ENCODE peak calls at places on chromosomes 5 and 9, in eight cellular contexts. J is AG04450, O is GM20000, L is AG09319, G is GM23338, M is uterus, H is endothelial cell, R is HCT116. Z is an unnamed sample.

GRCh38 chr9:100554935-100555401 is 22.9 kb upstream of the CAVIN4 start:
- DNase-seq in G (no peak), O (no peak), M (no peak), H (no peak), R (no peak), L (no peak), J (peak), Z (no peak)

GRCh38 chr5:141850183-141850768 is 27.9 kb downstream of the PCDH1 start:
- DNase-seq in M (peak), J (no peak), H (no peak), O (peak), R (no peak), G (no peak), L (no peak), Z (peak)

GRCh38 chr5:90878549-90879196 is 320.1 kb downstream of the ADGRV1 start:
- DNase-seq in H (no peak), G (no peak), R (no peak), L (no peak), M (no peak), J (no peak), O (no peak), Z (no peak)

GRCh38 chr9:115614931-115615401 is 497.0 kb upstream of the TNC start:
- DNase-seq in H (no peak), L (no peak), R (no peak), G (no peak), J (no peak), O (no peak), M (no peak), Z (no peak)

GRCh38 chr5:434443-435146 is 8.4 kb upstream of the EXOC3 start:
- DNase-seq in L (no peak), O (no peak), R (no peak), M (no peak), G (no peak), J (no peak), H (no peak), Z (no peak)

GRCh38 chr9:116599342-116599884 is 87.7 kb upstream of the TRIM32 start:
- DNase-seq in L (no peak), H (no peak), J (no peak), O (no peak), M (no peak), R (no peak), G (no peak), Z (no peak)

GRCh38 chr9:91775011-91775707 is 174.9 kb downstream of the ROR2 start:
- DNase-seq in H (peak), M (peak), G (peak), L (no peak), O (peak), J (peak), R (peak), Z (peak)

GRCh38 chr9:136623849-136624183 is 38.9 kb upstream of the EGFL7 start:
- DNase-seq in O (no peak), L (no peak), R (no peak), J (no peak), M (no peak), H (no peak), G (no peak), Z (no peak)

GRCh38 chr9:1869843-1870242 is 145.3 kb upstream of the SMARCA2 start:
- DNase-seq in R (peak), G (peak), J (no peak), L (no peak), O (peak), H (peak), M (no peak), Z (peak)

GRCh38 chr5:117299940-117300339 is 725.3 kb upstream of the SEMA6A start:
- DNase-seq in R (no peak), J (no peak), H (no peak), O (no peak), L (no peak), G (no peak), M (no peak), Z (no peak)

GRCh38 chr5:82046268-82046621 is 74.4 kb downstream of the ATG10 start:
- DNase-seq in H (no peak), O (no peak), M (no peak), R (no peak), G (no peak), J (no peak), L (no peak), Z (no peak)

GRCh38 chr5:106014262-106014661 is 1656.5 kb downstream of the EFNA5 start:
- DNase-seq in H (no peak), O (no peak), G (no peak), L (no peak), M (no peak), J (no peak), R (no peak), Z (no peak)

GRCh38 chr5:129902806-129903205 is 1.5 kb upstream of the CHSY3 start:
- DNase-seq in J (no peak), M (peak), O (no peak), H (no peak), R (no peak), L (no peak), G (no peak), Z (no peak)

GRCh38 chr9:96219615-96220257 is 82.2 kb downstream of the HSD17B3 start:
- DNase-seq in R (no peak), M (peak), J (no peak), H (peak), O (peak), G (peak), L (no peak), Z (no peak)

GRCh38 chr9:13377286-13377925 is 97.9 kb upstream of the MPDZ start:
- DNase-seq in H (no peak), O (no peak), M (no peak), L (no peak), G (no peak), R (no peak), J (no peak), Z (no peak)

GRCh38 chr9:109903515-109904138 is 123.6 kb downstream of the PALM2AKAP2 start:
- DNase-seq in G (peak), M (peak), L (peak), R (peak), J (no peak), O (peak), H (peak), Z (peak)

GRCh38 chr5:151157426-151158286 is at the start of gene ANXA6:
- DNase-seq in O (peak), H (peak), G (peak), R (peak), J (peak), L (no peak), M (peak), Z (peak)

GRCh38 chr9:37902131-37902530 is 1.8 kb downstream of the SLC25A51 start:
- DNase-seq in O (no peak), H (no peak), M (no peak), G (no peak), J (no peak), R (no peak), L (no peak), Z (no peak)

GRCh38 chr5:173923236-173924104 is 35.3 kb downstream of the CPEB4 start:
- DNase-seq in M (no peak), G (peak), L (no peak), J (no peak), O (no peak), R (no peak), H (no peak), Z (no peak)

GRCh38 chr5:132044207-132044606 is 16.2 kb upstream of the IL3 start:
- DNase-seq in O (no peak), J (no peak), M (no peak), G (no peak), L (no peak), H (no peak), R (no peak), Z (no peak)

GRCh38 chr5:173010547-173011464 is 27.2 kb downstream of the ATP6V0E1 start:
- DNase-seq in H (peak), L (no peak), R (no peak), O (no peak), M (peak), J (no peak), G (peak), Z (peak)

GRCh38 chr9:69549310-69550202 is 122.6 kb downstream of the APBA1 start:
- DNase-seq in R (peak), H (peak), M (no peak), J (no peak), G (peak), L (peak), O (peak), Z (peak)

GRCh38 chr5:116452774-116453368 is 121.8 kb downstream of the SEMA6A start:
- DNase-seq in G (no peak), H (no peak), R (no peak), M (no peak), L (no peak), J (no peak), O (no peak), Z (no peak)

GRCh38 chr5:170293273-170293672 is 4.3 kb downstream of the LCP2 start:
- DNase-seq in G (no peak), H (no peak), O (peak), L (no peak), J (no peak), R (no peak), M (no peak), Z (no peak)

GRCh38 chr5:180069589-180070247 is 1.8 kb downstream of the RNF130 start:
- DNase-seq in G (no peak), O (no peak), H (no peak), L (no peak), R (no peak), J (no peak), M (no peak), Z (no peak)

GRCh38 chr9:18467696-18468095 is 6.3 kb upstream of the ADAMTSL1 start:
- DNase-seq in R (no peak), L (no peak), M (no peak), J (no peak), O (no peak), G (no peak), H (no peak), Z (no peak)

GRCh38 chr5:102858808-102859207 is 103.7 kb downstream of the PAM start:
- DNase-seq in R (no peak), M (no peak), G (no peak), J (no peak), L (no peak), O (no peak), H (no peak), Z (no peak)

GRCh38 chr9:120445974-120446373 is 134.0 kb downstream of the CDK5RAP2 start:
- DNase-seq in M (no peak), H (no peak), L (no peak), O (no peak), J (no peak), R (no peak), G (no peak), Z (no peak)

GRCh38 chr9:34862043-34862442 is 96.0 kb upstream of the PHF24 start:
- DNase-seq in M (no peak), L (no peak), O (no peak), R (no peak), H (no peak), J (no peak), G (no peak), Z (no peak)

GRCh38 chr9:93194584-93194983 is 10.6 kb downstream of the WNK2 start:
- DNase-seq in G (no peak), J (no peak), M (no peak), L (no peak), H (no peak), O (no peak), R (no peak), Z (no peak)

GRCh38 chr5:154754460-154755360 is 467 bp upstream of the LARP1 start:
- DNase-seq in H (peak), J (peak), O (peak), L (peak), R (peak), M (peak), G (peak), Z (peak)

GRCh38 chr5:154753792-154754191 is 1.4 kb upstream of the LARP1 start:
- DNase-seq in L (peak), M (peak), R (no peak), G (no peak), O (no peak), H (no peak), J (peak), Z (peak)

GRCh38 chr5:154755361-154756202 is at the start of gene LARP1:
- DNase-seq in G (no peak), O (peak), H (peak), M (no peak), R (no peak), J (no peak), L (no peak), Z (peak)

GRCh38 chr5:154749496-154749895 is 5.7 kb upstream of the LARP1 start:
- DNase-seq in L (no peak), G (no peak), H (no peak), M (no peak), O (no peak), R (no peak), J (no peak), Z (no peak)

GRCh38 chr5:154751854-154752253 is 3.3 kb upstream of the LARP1 start:
- DNase-seq in G (no peak), H (no peak), R (no peak), M (no peak), L (no peak), O (no peak), J (no peak), Z (no peak)
- TF ChIP-seq CTCF in G (no peak), H (no peak), R (no peak), M (no peak), L (no peak), O (no peak), J (no peak), Z (no peak)

GRCh38 chr9:4020038-4020746 is 279.7 kb downstream of the GLIS3 start:
- DNase-seq in R (no peak), M (no peak), J (no peak), L (no peak), O (no peak), G (no peak), H (no peak), Z (no peak)
- TF ChIP-seq CTCF in R (no peak), M (no peak), J (peak), L (no peak), O (no peak), G (no peak), H (no peak), Z (no peak)

DNA sequence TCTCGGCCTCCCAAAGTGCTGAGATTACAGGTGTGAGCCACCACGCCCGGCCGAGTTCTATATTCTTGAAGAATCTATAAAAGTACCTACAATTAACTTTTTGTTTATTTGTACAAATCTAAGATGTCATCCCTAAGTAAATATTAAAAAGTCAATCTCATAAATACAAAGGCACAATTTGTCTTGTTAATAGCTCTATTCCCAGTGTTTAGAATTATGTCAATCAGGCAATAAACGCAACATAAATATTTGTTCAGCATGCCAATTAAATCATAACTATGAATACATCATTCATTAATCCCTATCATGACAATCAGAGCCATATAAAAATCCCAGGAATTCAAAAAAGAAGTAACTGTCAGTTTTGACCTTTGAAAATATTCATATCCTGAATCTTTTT is 68.9 kb upstream of the CDH18 start:
- DNase-seq in O (no peak), G (no peak), H (no peak), J (no peak), M (no peak), R (no peak), L (no peak), Z (no peak)
- TF ChIP-seq CTCF in O (no peak), G (no peak), H (no peak), J (no peak), M (no peak), R (no peak), L (no peak), Z (no peak)

GRCh38 chr5:36602711-36603321 is 3.6 kb upstream of the SLC1A3 start:
- DNase-seq in L (no peak), J (no peak), M (no peak), H (peak), G (peak), R (peak), O (peak), Z (no peak)
- TF ChIP-seq CTCF in L (no peak), J (no peak), M (no peak), H (no peak), G (peak), R (peak), O (no peak), Z (no peak)

GRCh38 chr9:87290241-87290700 is 207.4 kb upstream of the DAPK1 start:
- DNase-seq in R (no peak), L (no peak), H (no peak), O (no peak), J (no peak), G (peak), M (no peak), Z (peak)
- TF ChIP-seq CTCF in R (peak), L (peak), H (peak), O (no peak), J (no peak), G (peak), M (no peak), Z (no peak)

GRCh38 chr5:168946363-168946762 is 354.6 kb downstream of the SLIT3 start:
- DNase-seq in G (peak), R (no peak), L (no peak), H (peak), O (no peak), J (no peak), M (no peak), Z (no peak)
- TF ChIP-seq CTCF in G (peak), R (peak), L (peak), H (no peak), O (peak), J (no peak), M (no peak), Z (no peak)

GRCh38 chr5:9165567-9165966 is 380.3 kb downstream of the SEMA5A start:
- DNase-seq in M (no peak), L (no peak), J (no peak), H (no peak), O (no peak), R (no peak), G (no peak), Z (no peak)

GRCh38 chr5:9170026-9170425 is 375.8 kb downstream of the SEMA5A start:
- DNase-seq in R (no peak), M (no peak), L (no peak), H (no peak), J (no peak), O (no peak), G (no peak), Z (no peak)

GRCh38 chr5:9168791-9169611 is 376.9 kb downstream of the SEMA5A start:
- DNase-seq in O (no peak), H (no peak), M (no peak), G (no peak), J (no peak), L (no peak), R (no peak), Z (no peak)

GRCh38 chr5:9160747-9161146 is 385.1 kb downstream of the SEMA5A start:
- DNase-seq in M (no peak), L (no peak), J (no peak), H (no peak), G (no peak), O (no peak), R (no peak), Z (no peak)

GRCh38 chr5:9166202-9167147 is 379.4 kb downstream of the SEMA5A start:
- DNase-seq in J (no peak), H (no peak), G (no peak), O (no peak), R (no peak), M (no peak), L (no peak), Z (no peak)
- TF ChIP-seq CTCF in J (no peak), H (peak), G (no peak), O (no peak), R (no peak), M (no peak), L (no peak), Z (no peak)

GRCh38 chr9:126365780-126366179 is 39.2 kb downstream of the MVB12B start:
- DNase-seq in M (no peak), R (no peak), L (no peak), H (no peak), G (peak), O (no peak), J (no peak), Z (no peak)
- TF ChIP-seq CTCF in M (no peak), R (no peak), L (no peak), H (no peak), G (peak), O (no peak), J (no peak), Z (no peak)

DNA sequence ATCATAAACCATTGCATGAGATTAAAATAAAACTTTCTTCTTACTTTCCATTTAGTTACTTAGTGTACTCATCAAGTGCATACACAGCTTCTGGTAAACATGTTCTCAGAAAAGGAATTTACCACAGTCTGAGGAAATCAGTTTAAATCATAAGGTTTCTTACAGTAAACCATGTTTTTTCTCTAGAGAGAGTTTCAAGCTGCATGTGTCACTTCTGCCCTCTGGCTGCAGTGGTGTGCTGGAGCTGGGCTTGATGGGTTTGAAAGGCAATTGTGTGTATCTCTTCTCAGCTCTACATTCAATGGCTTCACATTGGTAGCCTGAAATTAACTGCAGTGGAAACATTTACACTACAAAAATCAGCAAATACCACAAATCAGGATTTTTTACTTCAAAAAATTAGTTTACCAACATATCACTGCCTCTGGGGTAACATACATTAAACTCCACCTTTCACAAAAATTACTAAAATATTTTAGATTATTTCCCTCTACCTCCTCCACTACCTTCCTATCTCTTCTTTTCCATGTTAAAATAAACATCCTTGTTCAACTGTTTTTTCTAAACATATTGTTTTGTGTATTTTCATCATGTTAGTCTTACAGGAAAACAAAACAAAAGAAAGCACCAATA is 414.3 kb downstream of the ANXA1 start:
- DNase-seq in L (no peak), J (no peak), G (peak), R (no peak), H (peak), M (no peak), O (peak), Z (peak)
- TF ChIP-seq CTCF in L (peak), J (no peak), G (peak), R (peak), H (no peak), M (peak), O (peak), Z (no peak)

DNA sequence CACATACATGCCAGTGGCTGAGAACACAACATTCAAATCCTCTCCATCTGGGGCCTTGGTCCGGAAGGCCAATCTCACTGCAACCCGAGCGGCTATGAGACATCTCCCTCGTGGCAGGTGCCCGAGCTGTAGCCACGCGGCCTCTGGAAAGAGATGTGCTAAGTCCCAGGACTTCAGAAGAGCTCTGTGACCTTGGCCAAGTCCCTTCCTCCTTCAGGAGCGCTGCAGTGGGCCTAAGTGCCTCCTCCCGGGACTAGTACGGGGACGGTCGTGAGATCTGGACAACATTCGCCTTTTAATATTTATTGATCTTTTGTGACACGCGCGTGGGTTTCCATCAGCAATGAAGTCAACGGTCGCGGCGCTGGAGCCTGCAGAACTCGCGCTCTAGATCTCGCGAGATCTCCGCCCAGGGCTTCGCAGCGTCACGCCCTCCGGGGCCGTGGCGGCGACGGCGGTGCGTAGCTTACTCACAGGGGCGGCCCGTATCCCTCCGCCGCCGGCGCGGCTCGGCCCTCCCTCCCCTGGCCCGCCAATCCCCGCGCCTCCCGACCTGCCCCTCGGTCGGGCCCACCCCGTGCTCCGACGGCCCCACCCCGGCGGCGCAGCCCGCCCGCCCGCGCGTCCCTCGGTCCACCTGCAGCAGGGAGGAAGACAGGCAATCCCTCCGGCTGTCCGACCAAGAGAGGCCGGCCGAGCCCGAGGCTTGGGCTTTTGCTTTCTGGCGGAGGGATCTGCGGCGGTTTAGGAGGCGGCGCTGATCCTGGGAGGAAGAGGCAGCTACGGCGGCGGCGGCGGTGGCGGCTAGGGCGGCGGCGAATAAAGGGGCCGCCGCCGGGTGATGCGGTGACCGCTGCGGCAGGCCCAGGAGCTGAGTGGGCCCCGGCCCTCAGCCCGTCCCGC is at the start of gene UBE2D2:
- DNase-seq in L (peak), O (peak), G (peak), M (peak), R (peak), J (peak), H (peak), Z (peak)
- TF ChIP-seq CTCF in L (no peak), O (no peak), G (no peak), M (no peak), R (no peak), J (no peak), H (no peak), Z (no peak)